ENCODE peak calls at places on chromosomes 7 and 10, in four cellular contexts. N is activated CD4-positive, alpha-beta T cell treated with anti-CD3 and anti-CD28 coated beads, Interleukin-2, amount 50 U/mL, for 1 hour; Y is Right ventricle myocardium superior; O is body of pancreas. I is an unnamed sample.

GRCh38 chr10:119523916-119524719 is 18.4 kb downstream of the RGS10 start:
- DNase-seq in O (no peak), Y (no peak), N (no peak), I (peak; percentile 57)

GRCh38 chr10:110822065-110822707 is 49.5 kb upstream of the PDCD4 start:
- DNase-seq in Y (no peak), O (no peak), N (no peak), I (no peak)

GRCh38 chr7:20642171-20642570 is 26.7 kb downstream of the ABCB5 start:
- DNase-seq in O (no peak), Y (no peak), N (no peak), I (no peak)

GRCh38 chr10:119415536-119416527 is 126.7 kb downstream of the RGS10 start:
- DNase-seq in O (no peak), Y (peak; percentile 52), N (no peak), I (no peak)

GRCh38 chr10:18737236-18737635 is 78.0 kb downstream of the ARL5B start:
- DNase-seq in N (no peak), Y (no peak), O (no peak), I (no peak)

GRCh38 chr7:77348371-77348813 is 67.8 kb downstream of the GSAP start:
- DNase-seq in O (peak; percentile 59), Y (no peak), N (no peak), I (no peak)

GRCh38 chr10:47090903-47091302 is 179.7 kb downstream of the PTPN20 start:
- DNase-seq in N (no peak), O (no peak), Y (no peak), I (no peak)

GRCh38 chr10:58330397-58330796 is 4.4 kb upstream of the UBE2D1 start:
- DNase-seq in Y (no peak), N (no peak), O (no peak), I (no peak)